ENCODE peak calls at places on chromosomes 2 and 18, in four cellular contexts. One of them, this sample, is unnamed.

GRCh38 chr2:27702302-27702701 is 38.6 kb downstream of the SLC4A1AP start:
- DNase-seq in Panc1: no peak
- DNase-seq in heart right ventricle: no peak
- DNase-seq in effector memory CD4-positive, alpha-beta T cell: no peak
- DNase-seq in this sample: no peak

GRCh38 chr2:45435316-45435715 is 175.8 kb downstream of the SRBD1 start:
- DNase-seq in Panc1: no peak
- DNase-seq in heart right ventricle: no peak
- DNase-seq in effector memory CD4-positive, alpha-beta T cell: no peak
- DNase-seq in this sample: no peak

GRCh38 chr2:144514731-144515424 is 5.0 kb downstream of the ZEB2 start:
- DNase-seq in Panc1: no peak
- DNase-seq in heart right ventricle: peak; percentile 31
- DNase-seq in effector memory CD4-positive, alpha-beta T cell: no peak
- DNase-seq in this sample: peak; percentile 33

GRCh38 chr2:173059292-173059691 is 16.4 kb upstream of the MAP3K20 start:
- DNase-seq in Panc1: no peak
- DNase-seq in heart right ventricle: no peak
- DNase-seq in effector memory CD4-positive, alpha-beta T cell: no peak
- DNase-seq in this sample: no peak

GRCh38 chr2:215423234-215423633 is 12.6 kb downstream of the FN1 start:
- DNase-seq in Panc1: no peak
- DNase-seq in heart right ventricle: no peak
- DNase-seq in effector memory CD4-positive, alpha-beta T cell: no peak
- DNase-seq in this sample: no peak

GRCh38 chr2:144650886-144651285 is 131.0 kb upstream of the ZEB2 start:
- DNase-seq in Panc1: no peak
- DNase-seq in heart right ventricle: no peak
- DNase-seq in effector memory CD4-positive, alpha-beta T cell: no peak
- DNase-seq in this sample: no peak

GRCh38 chr2:9303528-9304225 is 97.1 kb downstream of the ASAP2 start:
- DNase-seq in Panc1: no peak
- DNase-seq in heart right ventricle: peak; percentile 52
- DNase-seq in effector memory CD4-positive, alpha-beta T cell: no peak
- DNase-seq in this sample: no peak

GRCh38 chr2:3618367-3618766 is 23.5 kb downstream of the COLEC11 start:
- DNase-seq in Panc1: no peak
- DNase-seq in heart right ventricle: no peak
- DNase-seq in effector memory CD4-positive, alpha-beta T cell: no peak
- DNase-seq in this sample: no peak

GRCh38 chr2:39513641-39514094 is 76.6 kb upstream of the MAP4K3 start:
- DNase-seq in Panc1: no peak
- DNase-seq in heart right ventricle: no peak
- DNase-seq in effector memory CD4-positive, alpha-beta T cell: no peak
- DNase-seq in this sample: no peak

GRCh38 chr2:63578767-63579166 is 9.5 kb downstream of the WDPCP start:
- DNase-seq in Panc1: no peak
- DNase-seq in heart right ventricle: no peak
- DNase-seq in effector memory CD4-positive, alpha-beta T cell: no peak
- DNase-seq in this sample: no peak

GRCh38 chr2:30148850-30149249 is 2.0 kb downstream of the YPEL5 start:
- DNase-seq in Panc1: no peak
- DNase-seq in heart right ventricle: no peak
- DNase-seq in effector memory CD4-positive, alpha-beta T cell: no peak
- DNase-seq in this sample: no peak

GRCh38 chr2:194550702-194551101 is 1106.3 kb upstream of the SLC39A10 start:
- DNase-seq in Panc1: no peak
- DNase-seq in heart right ventricle: no peak
- DNase-seq in effector memory CD4-positive, alpha-beta T cell: no peak
- DNase-seq in this sample: no peak

GRCh38 chr2:110872521-110872920 is 140.1 kb downstream of the ACOXL start:
- DNase-seq in Panc1: no peak
- DNase-seq in heart right ventricle: no peak
- DNase-seq in effector memory CD4-positive, alpha-beta T cell: no peak
- DNase-seq in this sample: no peak

GRCh38 chr2:225270861-225271260 is 128.6 kb upstream of the NYAP2 start:
- DNase-seq in Panc1: no peak
- DNase-seq in heart right ventricle: no peak
- DNase-seq in effector memory CD4-positive, alpha-beta T cell: no peak
- DNase-seq in this sample: peak; percentile 10

GRCh38 chr2:176959614-176960013 is 253.0 kb upstream of the HNRNPA3 start:
- DNase-seq in Panc1: no peak
- DNase-seq in heart right ventricle: no peak
- DNase-seq in effector memory CD4-positive, alpha-beta T cell: no peak
- DNase-seq in this sample: no peak

GRCh38 chr2:32715391-32715841 is 87.6 kb downstream of the TTC27 start:
- DNase-seq in Panc1: no peak
- DNase-seq in heart right ventricle: no peak
- DNase-seq in effector memory CD4-positive, alpha-beta T cell: no peak
- DNase-seq in this sample: no peak

GRCh38 chr2:233713262-233713615 is 532 bp downstream of the UGT1A5 start:
- DNase-seq in Panc1: no peak
- DNase-seq in heart right ventricle: no peak
- DNase-seq in effector memory CD4-positive, alpha-beta T cell: no peak
- DNase-seq in this sample: no peak

GRCh38 chr2:119249855-119250775 is 26.5 kb downstream of the STEAP3 start:
- DNase-seq in Panc1: no peak
- DNase-seq in heart right ventricle: no peak
- DNase-seq in effector memory CD4-positive, alpha-beta T cell: no peak
- DNase-seq in this sample: no peak

GRCh38 chr2:75675908-75676307 is 29.3 kb downstream of the MRPL19 start:
- DNase-seq in Panc1: no peak
- DNase-seq in heart right ventricle: no peak
- DNase-seq in effector memory CD4-positive, alpha-beta T cell: no peak
- DNase-seq in this sample: no peak

GRCh38 chr2:102489646-102490045 is 16.6 kb downstream of the SLC9A4 start:
- DNase-seq in Panc1: no peak
- DNase-seq in heart right ventricle: no peak
- DNase-seq in effector memory CD4-positive, alpha-beta T cell: no peak
- DNase-seq in this sample: no peak

GRCh38 chr2:45850558-45850957 is 199.1 kb downstream of the PRKCE start:
- DNase-seq in Panc1: no peak
- DNase-seq in heart right ventricle: no peak
- DNase-seq in effector memory CD4-positive, alpha-beta T cell: no peak
- DNase-seq in this sample: no peak

GRCh38 chr2:237691200-237691907 is 64.0 kb downstream of the LRRFIP1 start:
- DNase-seq in Panc1: no peak
- DNase-seq in heart right ventricle: no peak
- DNase-seq in effector memory CD4-positive, alpha-beta T cell: no peak
- DNase-seq in this sample: no peak

GRCh38 chr2:55054476-55054875 is 4.2 kb upstream of the RTN4 start:
- DNase-seq in Panc1: no peak
- DNase-seq in heart right ventricle: no peak
- DNase-seq in effector memory CD4-positive, alpha-beta T cell: no peak
- DNase-seq in this sample: no peak

GRCh38 chr2:126655066-126655465 is 892 bp upstream of the GYPC start:
- DNase-seq in Panc1: no peak
- DNase-seq in heart right ventricle: no peak
- DNase-seq in effector memory CD4-positive, alpha-beta T cell: no peak
- DNase-seq in this sample: no peak

GRCh38 chr18:61949946-61950345 is 57.1 kb upstream of the RNF152 start:
- DNase-seq in Panc1: no peak
- DNase-seq in heart right ventricle: no peak
- DNase-seq in effector memory CD4-positive, alpha-beta T cell: no peak
- DNase-seq in this sample: no peak

GRCh38 chr2:211281430-211282073 is 725.2 kb downstream of the CPS1 start:
- DNase-seq in Panc1: no peak
- DNase-seq in heart right ventricle: no peak
- DNase-seq in effector memory CD4-positive, alpha-beta T cell: no peak
- DNase-seq in this sample: no peak

GRCh38 chr2:219060821-219061791 is at the start of gene IHH:
- DNase-seq in Panc1: no peak
- DNase-seq in heart right ventricle: no peak
- DNase-seq in effector memory CD4-positive, alpha-beta T cell: no peak
- DNase-seq in this sample: no peak

GRCh38 chr18:78743078-78743477 is 236.5 kb upstream of the SALL3 start:
- DNase-seq in Panc1: no peak
- DNase-seq in heart right ventricle: no peak
- DNase-seq in effector memory CD4-positive, alpha-beta T cell: no peak
- DNase-seq in this sample: no peak

GRCh38 chr18:55173291-55173690 is 214.0 kb upstream of the CCDC68 start:
- DNase-seq in Panc1: no peak
- DNase-seq in heart right ventricle: no peak
- DNase-seq in effector memory CD4-positive, alpha-beta T cell: no peak
- DNase-seq in this sample: no peak

GRCh38 chr18:49813071-49813320 is 337 bp downstream of the ACAA2 start:
- DNase-seq in Panc1: no peak
- DNase-seq in heart right ventricle: peak; percentile 45
- DNase-seq in effector memory CD4-positive, alpha-beta T cell: no peak
- DNase-seq in this sample: peak; percentile 15

GRCh38 chr2:66024396-66024795 is 410.5 kb upstream of the MEIS1 start:
- DNase-seq in Panc1: no peak
- DNase-seq in heart right ventricle: no peak
- DNase-seq in effector memory CD4-positive, alpha-beta T cell: no peak
- DNase-seq in this sample: no peak

GRCh38 chr2:40554665-40555294 is 102.9 kb upstream of the SLC8A1 start:
- DNase-seq in Panc1: peak; percentile 56
- DNase-seq in heart right ventricle: peak; percentile 18
- DNase-seq in effector memory CD4-positive, alpha-beta T cell: no peak
- DNase-seq in this sample: peak; percentile 23

GRCh38 chr2:191856111-191856876 is 9.4 kb upstream of the CAVIN2 start:
- DNase-seq in Panc1: no peak
- DNase-seq in heart right ventricle: no peak
- DNase-seq in effector memory CD4-positive, alpha-beta T cell: no peak
- DNase-seq in this sample: no peak

GRCh38 chr2:204282525-204282924 is 262.8 kb upstream of the PARD3B start:
- DNase-seq in Panc1: no peak
- DNase-seq in heart right ventricle: no peak
- DNase-seq in effector memory CD4-positive, alpha-beta T cell: no peak
- DNase-seq in this sample: no peak

GRCh38 chr2:86774862-86775261 is 15.9 kb downstream of the CD8A start:
- DNase-seq in Panc1: no peak
- DNase-seq in heart right ventricle: no peak
- DNase-seq in effector memory CD4-positive, alpha-beta T cell: no peak
- DNase-seq in this sample: no peak

GRCh38 chr2:20212459-20212870 is 12.5 kb downstream of the SDC1 start:
- DNase-seq in Panc1: no peak
- DNase-seq in heart right ventricle: no peak
- DNase-seq in effector memory CD4-positive, alpha-beta T cell: no peak
- DNase-seq in this sample: no peak

GRCh38 chr2:146532748-146533147 is 1312.1 kb upstream of the ACVR2A start:
- DNase-seq in Panc1: no peak
- DNase-seq in heart right ventricle: no peak
- DNase-seq in effector memory CD4-positive, alpha-beta T cell: no peak
- DNase-seq in this sample: no peak

GRCh38 chr18:9885170-9886004 is at the start of gene TXNDC2:
- DNase-seq in Panc1: no peak
- DNase-seq in heart right ventricle: no peak
- DNase-seq in effector memory CD4-positive, alpha-beta T cell: no peak
- DNase-seq in this sample: no peak

GRCh38 chr2:41936751-41937463 is 110.9 kb upstream of the PKDCC start:
- DNase-seq in Panc1: no peak
- DNase-seq in heart right ventricle: no peak
- DNase-seq in effector memory CD4-positive, alpha-beta T cell: no peak
- DNase-seq in this sample: no peak

GRCh38 chr18:46877329-46877987 is 39.8 kb downstream of the PIAS2 start:
- DNase-seq in Panc1: no peak
- DNase-seq in heart right ventricle: no peak
- DNase-seq in effector memory CD4-positive, alpha-beta T cell: no peak
- DNase-seq in this sample: no peak
- H3K27ac ChIP-seq in Panc1: no peak overlapping the region
- H3K27ac ChIP-seq in heart right ventricle: no peak overlapping the region
- H3K27ac ChIP-seq in effector memory CD4-positive, alpha-beta T cell: no peak overlapping the region
- H3K27ac ChIP-seq in this sample: no peak overlapping the region

GRCh38 chr2:28976584-28976983 is 4.5 kb upstream of the TOGARAM2 start:
- DNase-seq in Panc1: no peak
- DNase-seq in heart right ventricle: no peak
- DNase-seq in effector memory CD4-positive, alpha-beta T cell: no peak
- DNase-seq in this sample: no peak
- H3K27ac ChIP-seq in Panc1: no peak overlapping the region
- H3K27ac ChIP-seq in heart right ventricle: peak overlapping the region; percentile 35
- H3K27ac ChIP-seq in effector memory CD4-positive, alpha-beta T cell: no peak overlapping the region
- H3K27ac ChIP-seq in this sample: no peak overlapping the region

GRCh38 chr2:122707224-122707824 is 951.9 kb downstream of the TSN start:
- DNase-seq in Panc1: no peak
- DNase-seq in heart right ventricle: no peak
- DNase-seq in effector memory CD4-positive, alpha-beta T cell: no peak
- DNase-seq in this sample: no peak

GRCh38 chr2:122703676-122704075 is 948.2 kb downstream of the TSN start:
- DNase-seq in Panc1: no peak
- DNase-seq in heart right ventricle: no peak
- DNase-seq in effector memory CD4-positive, alpha-beta T cell: no peak
- DNase-seq in this sample: no peak

GRCh38 chr2:122704109-122704563 is 948.7 kb downstream of the TSN start:
- DNase-seq in Panc1: no peak
- DNase-seq in heart right ventricle: no peak
- DNase-seq in effector memory CD4-positive, alpha-beta T cell: no peak
- DNase-seq in this sample: no peak

GRCh38 chr2:122706757-122707223 is 951.3 kb downstream of the TSN start:
- DNase-seq in Panc1: no peak
- DNase-seq in heart right ventricle: no peak
- DNase-seq in effector memory CD4-positive, alpha-beta T cell: no peak
- DNase-seq in this sample: no peak

GRCh38 chr2:122705751-122706150 is 950.3 kb downstream of the TSN start:
- DNase-seq in Panc1: no peak
- DNase-seq in heart right ventricle: no peak
- DNase-seq in effector memory CD4-positive, alpha-beta T cell: no peak
- DNase-seq in this sample: no peak
- H3K27ac ChIP-seq in Panc1: no peak overlapping the region
- H3K27ac ChIP-seq in heart right ventricle: no peak overlapping the region
- H3K27ac ChIP-seq in effector memory CD4-positive, alpha-beta T cell: no peak overlapping the region
- H3K27ac ChIP-seq in this sample: no peak overlapping the region

DNA sequence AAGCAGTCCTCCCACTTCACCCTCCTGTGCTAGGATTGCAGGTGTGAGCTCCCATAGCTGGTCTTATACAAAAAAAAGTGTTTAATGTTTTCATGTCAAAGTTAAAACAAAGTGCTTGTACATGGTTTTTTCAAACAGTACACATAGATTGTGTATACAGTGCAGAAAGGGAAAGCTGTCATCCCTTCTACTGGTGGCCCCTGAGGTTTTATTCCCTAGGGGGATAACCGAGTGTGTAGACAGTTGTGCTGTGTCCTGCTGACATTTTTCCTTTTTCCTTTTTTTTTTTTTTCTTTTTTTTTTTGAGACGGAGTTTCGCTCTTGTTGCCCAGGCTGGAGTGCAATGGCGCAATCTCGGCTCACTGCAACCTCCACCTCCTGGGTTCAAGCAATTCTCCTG is 10.8 kb downstream of the TUBB6 start:
- DNase-seq in Panc1: no peak
- DNase-seq in heart right ventricle: no peak
- DNase-seq in effector memory CD4-positive, alpha-beta T cell: no peak
- DNase-seq in this sample: no peak
- H3K27ac ChIP-seq in Panc1: no peak overlapping the region
- H3K27ac ChIP-seq in heart right ventricle: peak overlapping the region; percentile 61
- H3K27ac ChIP-seq in effector memory CD4-positive, alpha-beta T cell: no peak overlapping the region
- H3K27ac ChIP-seq in this sample: no peak overlapping the region